ENCODE peak calls at places on chromosomes 12 and 14, in ten cellular contexts. J is left lobe of liver; C is KBM-7; Y is naive thymus-derived CD8-positive, alpha-beta T cell; E is stimulated activated CD8-positive, alpha-beta memory T cell treated with anti-CD3 and anti-CD28 coated beads, Interleukin-7, amount 100 ng/mL, for 4 hours; L is iris pigment epithelial cell; R is ELR; W is hypothalamus; D is DMS 273 treated with DMSO at 0.1 percent for 48 hours; N is endothelial cell. M is an unnamed sample.

GRCh38 chr14:61358812-61359211 is 37.4 kb downstream of the PRKCH start:
- DNase-seq in J (no peak), C (no peak), Y (no peak), E (no peak), L (no peak), R (no peak), W (no peak), D (no peak), N (no peak), M (no peak)

GRCh38 chr12:6186114-6186827 is 13.9 kb upstream of the CD9 start:
- DNase-seq in J (no peak), C (no peak), Y (no peak), E (no peak), L (no peak), R (no peak), W (no peak), D (no peak), N (no peak), M (no peak)

GRCh38 chr12:34393821-34394150 is 371.5 kb downstream of the ALG10 start:
- DNase-seq in J (no peak), C (no peak), Y (no peak), E (no peak), L (no peak), R (no peak), W (no peak), D (no peak), N (no peak), M (no peak)

GRCh38 chr14:24132061-24132685 is 1.7 kb downstream of the FITM1 start:
- DNase-seq in J (peak; percentile 81), C (no peak), Y (no peak), E (no peak), L (no peak), R (no peak), W (no peak), D (no peak), N (no peak), M (peak; percentile 32)

GRCh38 chr14:103542545-103543088 is 13.6 kb downstream of the TRMT61A start:
- DNase-seq in J (no peak), C (no peak), Y (no peak), E (no peak), L (no peak), R (no peak), W (peak; percentile 90), D (peak; percentile 17), N (peak; percentile 60), M (no peak)

GRCh38 chr14:46861753-46862152 is 210.2 kb upstream of the RPL10L start:
- DNase-seq in J (no peak), C (no peak), Y (no peak), E (no peak), L (no peak), R (no peak), W (no peak), D (no peak), N (no peak), M (no peak)

GRCh38 chr12:109387425-109388166 is 39.9 kb downstream of the MYO1H start:
- DNase-seq in J (no peak), C (peak; percentile 60), Y (no peak), E (no peak), L (peak; percentile 11), R (peak; percentile 67), W (no peak), D (no peak), N (peak; percentile 25), M (no peak)

GRCh38 chr14:102164241-102164641 is 24.5 kb downstream of the WDR20 start:
- DNase-seq in J (no peak), C (no peak), Y (no peak), E (no peak), L (peak; percentile 61), R (peak; percentile 64), W (no peak), D (no peak), N (no peak), M (no peak)

GRCh38 chr12:120539303-120539702 is 5.1 kb downstream of the RNF10 start:
- DNase-seq in J (no peak), C (no peak), Y (no peak), E (no peak), L (peak; percentile 58), R (peak; percentile 73), W (no peak), D (no peak), N (no peak), M (no peak)

GRCh38 chr12:131860472-131861260 is 32.5 kb downstream of the MMP17 start:
- DNase-seq in J (peak; percentile 97), C (no peak), Y (no peak), E (no peak), L (peak; percentile 76), R (peak; percentile 90), W (no peak), D (no peak), N (no peak), M (no peak)

M was measured in CD4-positive, alpha-beta memory T cell.